ENCODE peak calls at places on chromosomes 3 and 15, in nine cellular contexts. I is HEK293T, M is heart left ventricle, O is fibroblast of pulmonary artery, H is progenitor cell of endocrine pancreas, F is NCI-H1092 treated with DMSO at 0.1 percent for 48 hours, N is kidney epithelial cell, T is cardiac septum, Q is kidney tubule cell. X is an unnamed sample.
A peak's percentile ranks its signal among the peaks of the same experiment; 100 is the strongest.

GRCh38 chr3:183427206-183428139 is 946 bp downstream of the MCF2L2 start:
- DNase-seq in I (peak; percentile 29), N (no peak), F (no peak), T (no peak), M (no peak), Q (no peak), O (no peak), H (no peak), X (peak; percentile 14)

GRCh38 chr3:157129782-157130137 is 30.2 kb downstream of the CCNL1 start:
- DNase-seq in O (no peak), I (no peak), M (no peak), H (no peak), T (no peak), N (no peak), Q (peak; percentile 47), F (peak; percentile 57), X (no peak)

GRCh38 chr15:100121285-100121684 is 220.5 kb downstream of the ADAMTS17 start:
- DNase-seq in O (no peak), T (no peak), N (no peak), Q (no peak), F (no peak), M (no peak), I (no peak), H (no peak), X (no peak)

GRCh38 chr3:100042577-100042981 is 71.7 kb downstream of the FILIP1L start:
- DNase-seq in H (no peak), T (no peak), O (peak; percentile 87), M (no peak), F (no peak), N (no peak), Q (peak; percentile 45), I (no peak), X (no peak)

GRCh38 chr15:80854104-80854503 is 74.9 kb downstream of the CEMIP start:
- DNase-seq in H (no peak), I (no peak), Q (no peak), F (no peak), O (no peak), M (no peak), N (no peak), T (no peak), X (no peak)

GRCh38 chr15:73964736-73965093 is 27.4 kb downstream of the STOML1 start:
- DNase-seq in Q (peak; percentile 78), T (peak; percentile 84), I (peak; percentile 92), M (peak; percentile 75), H (peak; percentile 67), F (peak; percentile 58), O (peak; percentile 84), N (no peak), X (peak; percentile 85)

GRCh38 chr3:46194868-46195553 is 13.1 kb downstream of the CCR1 start:
- DNase-seq in O (no peak), F (no peak), T (no peak), N (no peak), I (no peak), Q (peak; percentile 5), H (no peak), M (no peak), X (no peak)

GRCh38 chr3:81749285-81749684 is 12.2 kb downstream of the GBE1 start:
- DNase-seq in H (no peak), Q (no peak), O (peak; percentile 59), M (no peak), I (no peak), N (no peak), T (no peak), F (no peak), X (no peak)

GRCh38 chr3:75272708-75273107 is 391.4 kb upstream of the FRG2C start:
- DNase-seq in F (no peak), T (no peak), N (peak; percentile 9), H (no peak), M (no peak), O (peak; percentile 42), Q (peak; percentile 55), I (no peak), X (no peak)

GRCh38 chr3:63279000-63279366 is 875 bp downstream of the SYNPR start:
- DNase-seq in Q (no peak), H (peak; percentile 11), I (peak; percentile 15), M (no peak), N (no peak), F (no peak), O (no peak), T (no peak), X (peak; percentile 25)

GRCh38 chr15:89551502-89551901 is 23.8 kb upstream of the TICRR start:
- DNase-seq in Q (peak; percentile 9), I (no peak), T (no peak), H (no peak), N (no peak), M (no peak), F (no peak), O (no peak), X (no peak)

GRCh38 chr3:31439888-31440287 is 92.8 kb upstream of the STT3B start:
- DNase-seq in O (no peak), Q (no peak), F (no peak), I (no peak), N (no peak), T (no peak), M (no peak), H (no peak), X (no peak)

GRCh38 chr3:127953636-127954035 is 38.6 kb downstream of the KBTBD12 start:
- DNase-seq in I (no peak), N (no peak), M (no peak), T (no peak), F (no peak), O (no peak), H (no peak), Q (no peak), X (no peak)

GRCh38 chr3:71241981-71242552 is 341.5 kb downstream of the FOXP1 start:
- DNase-seq in M (no peak), T (no peak), Q (no peak), I (no peak), H (no peak), O (no peak), F (no peak), N (no peak), X (no peak)

X was measured in BE2C.